ENCODE peak calls at places on chromosome 9, in six cellular contexts. W, Q, P, O, Y and E are unnamed samples.

GRCh38 chr9:114141553-114142548 is 13.5 kb upstream of the COL27A1 start:
- DNase-seq in W (peak), Q (no peak), P (peak), O (no peak), Y (no peak), E (peak)

GRCh38 chr9:36091028-36091953 is 45.2 kb upstream of the GLIPR2 start:
- DNase-seq in W (peak), Q (no peak), P (peak), O (no peak), Y (no peak), E (peak)

GRCh38 chr9:35907732-35908483 is 1.4 kb upstream of the SPAAR start:
- DNase-seq in W (peak), Q (peak), P (peak), O (no peak), Y (peak), E (peak)

GRCh38 chr9:35311891-35312639 is 150.3 kb downstream of the UNC13B start:
- DNase-seq in W (no peak), Q (no peak), P (no peak), O (peak), Y (no peak), E (no peak)

GRCh38 chr9:129467004-129467588 is 153.8 kb downstream of the C9orf50 start:
- DNase-seq in W (no peak), Q (no peak), P (no peak), O (no peak), Y (no peak), E (no peak)

GRCh38 chr9:2567922-2568321 is 53.7 kb upstream of the VLDLR start:
- DNase-seq in W (no peak), Q (no peak), P (no peak), O (no peak), Y (no peak), E (no peak)

GRCh38 chr9:104094534-104095020 is 468 bp downstream of the SMC2 start:
- DNase-seq in W (no peak), Q (no peak), P (peak), O (peak), Y (no peak), E (no peak)

GRCh38 chr9:32618261-32618660 is 17.2 kb downstream of the TAF1L start:
- DNase-seq in W (no peak), Q (no peak), P (no peak), O (no peak), Y (no peak), E (no peak)

GRCh38 chr9:35906923-35907699 is 1.1 kb downstream of the HRCT1 start:
- DNase-seq in W (peak), Q (peak), P (peak), O (no peak), Y (peak), E (peak)

GRCh38 chr9:4223434-4223833 is 76.4 kb downstream of the GLIS3 start:
- DNase-seq in W (no peak), Q (no peak), P (no peak), O (no peak), Y (no peak), E (no peak)

GRCh38 chr9:34555002-34555348 is 32.2 kb upstream of the ENHO start:
- DNase-seq in W (no peak), Q (peak), P (peak), O (no peak), Y (peak), E (no peak)

GRCh38 chr9:78620764-78621163 is 323.8 kb downstream of the PSAT1 start:
- DNase-seq in W (no peak), Q (no peak), P (peak), O (no peak), Y (no peak), E (peak)

GRCh38 chr9:35736201-35736633 is 3.8 kb downstream of the CREB3 start:
- DNase-seq in W (peak), Q (peak), P (peak), O (peak), Y (peak), E (peak)

GRCh38 chr9:121550569-121551512 is 51.2 kb upstream of the GGTA1 start:
- DNase-seq in W (peak), Q (peak), P (peak), O (peak), Y (peak), E (peak)

DNA sequence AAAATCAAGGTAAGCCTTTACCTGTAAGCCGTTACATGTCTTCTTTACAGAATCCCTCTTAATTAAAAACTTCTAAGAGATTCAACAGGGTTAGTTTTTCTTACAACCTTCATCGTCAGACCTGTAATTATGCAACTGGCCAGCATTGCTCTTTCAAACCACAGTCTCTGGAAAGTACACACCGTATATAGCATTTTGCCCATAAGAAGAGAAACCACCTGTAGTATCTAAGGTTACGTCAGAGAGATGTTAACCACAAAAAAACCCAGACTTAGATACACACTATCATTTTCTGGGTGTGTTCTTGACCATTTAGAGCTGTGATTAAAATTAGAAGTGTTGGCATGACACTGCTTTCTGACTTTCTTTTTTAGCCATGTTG is 140.0 kb downstream of the MUSK start:
- DNase-seq in W (no peak), Q (no peak), P (no peak), O (no peak), Y (no peak), E (no peak)
- H3K4me3 ChIP-seq in W (no peak), Q (no peak), P (no peak), O (no peak), Y (no peak), E (no peak)

GRCh38 chr9:92671323-92671722 is 1.4 kb upstream of the IPPK start:
- DNase-seq in W (peak), Q (peak), P (peak), O (peak), Y (peak), E (peak)
- H3K4me3 ChIP-seq in W (no peak), Q (peak), P (peak), O (peak), Y (peak), E (peak)

GRCh38 chr9:37730840-37731239 is 22.8 kb upstream of the TRMT10B start:
- DNase-seq in W (no peak), Q (no peak), P (no peak), O (no peak), Y (no peak), E (no peak)

GRCh38 chr9:37730256-37730655 is 23.3 kb upstream of the TRMT10B start:
- DNase-seq in W (no peak), Q (no peak), P (peak), O (no peak), Y (no peak), E (no peak)

GRCh38 chr9:37732086-37732744 is 21.4 kb upstream of the TRMT10B start:
- DNase-seq in W (no peak), Q (no peak), P (no peak), O (no peak), Y (peak), E (no peak)

GRCh38 chr9:37729499-37729898 is 24.1 kb upstream of the TRMT10B start:
- DNase-seq in W (no peak), Q (no peak), P (no peak), O (no peak), Y (no peak), E (no peak)

DNA sequence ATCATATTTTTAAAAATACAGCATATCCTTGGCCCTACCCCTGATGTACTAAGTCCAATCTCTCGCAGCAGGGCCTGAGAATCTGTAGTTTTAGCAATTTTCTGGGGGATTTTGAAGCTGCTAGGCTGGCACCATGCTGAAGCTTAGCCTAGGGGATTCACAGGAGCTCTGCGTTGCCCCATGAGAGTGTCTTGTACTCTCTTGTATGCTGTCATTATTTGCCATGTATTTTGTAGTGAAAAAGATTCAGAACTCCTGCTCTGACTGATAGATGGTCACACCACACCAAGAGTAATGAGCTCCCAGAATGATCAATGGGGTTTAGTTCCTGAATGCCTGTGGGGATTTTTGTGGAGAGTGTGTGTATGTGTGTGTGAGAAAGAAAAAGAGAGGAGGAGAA is 20.7 kb upstream of the TRMT10B start:
- DNase-seq in W (no peak), Q (no peak), P (no peak), O (no peak), Y (no peak), E (no peak)
- H3K4me3 ChIP-seq in W (no peak), Q (no peak), P (no peak), O (no peak), Y (no peak), E (no peak)

DNA sequence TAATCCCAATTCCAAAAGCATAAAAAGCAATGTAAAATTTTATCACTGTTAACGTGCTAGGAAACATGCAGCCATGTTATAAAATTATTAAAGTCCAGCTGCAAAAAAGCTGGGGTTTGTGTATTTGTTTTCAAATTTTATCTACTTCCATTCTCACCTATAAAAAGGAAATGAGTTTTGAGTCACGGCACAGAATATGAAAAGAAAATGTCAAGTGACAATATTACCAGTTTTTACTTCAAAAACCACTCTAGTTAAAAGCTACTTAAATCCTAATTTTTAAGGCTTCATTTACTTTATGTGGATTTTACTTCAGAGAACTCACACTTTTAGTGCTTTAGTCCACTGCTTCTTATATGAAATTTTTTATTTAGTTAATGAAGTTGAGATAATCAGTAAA is 72.7 kb upstream of the IFNE start:
- DNase-seq in W (no peak), Q (no peak), P (no peak), O (no peak), Y (no peak), E (no peak)
- H3K4me3 ChIP-seq in W (no peak), Q (no peak), P (no peak), O (no peak), Y (no peak), E (peak)

GRCh38 chr9:131298816-131299215 is 9.3 kb downstream of the PLPP7 start:
- DNase-seq in W (no peak), Q (no peak), P (no peak), O (no peak), Y (no peak), E (no peak)
- H3K4me3 ChIP-seq in W (no peak), Q (no peak), P (no peak), O (no peak), Y (no peak), E (no peak)

GRCh38 chr9:89404074-89404473 is 85.8 kb downstream of the SECISBP2 start:
- DNase-seq in W (no peak), Q (no peak), P (no peak), O (no peak), Y (no peak), E (no peak)
- H3K4me3 ChIP-seq in W (no peak), Q (no peak), P (no peak), O (no peak), Y (no peak), E (no peak)

GRCh38 chr9:95055337-95055850 is 262.1 kb downstream of the FANCC start:
- DNase-seq in W (peak), Q (peak), P (no peak), O (no peak), Y (no peak), E (no peak)
- H3K4me3 ChIP-seq in W (no peak), Q (no peak), P (no peak), O (no peak), Y (peak), E (no peak)

DNA sequence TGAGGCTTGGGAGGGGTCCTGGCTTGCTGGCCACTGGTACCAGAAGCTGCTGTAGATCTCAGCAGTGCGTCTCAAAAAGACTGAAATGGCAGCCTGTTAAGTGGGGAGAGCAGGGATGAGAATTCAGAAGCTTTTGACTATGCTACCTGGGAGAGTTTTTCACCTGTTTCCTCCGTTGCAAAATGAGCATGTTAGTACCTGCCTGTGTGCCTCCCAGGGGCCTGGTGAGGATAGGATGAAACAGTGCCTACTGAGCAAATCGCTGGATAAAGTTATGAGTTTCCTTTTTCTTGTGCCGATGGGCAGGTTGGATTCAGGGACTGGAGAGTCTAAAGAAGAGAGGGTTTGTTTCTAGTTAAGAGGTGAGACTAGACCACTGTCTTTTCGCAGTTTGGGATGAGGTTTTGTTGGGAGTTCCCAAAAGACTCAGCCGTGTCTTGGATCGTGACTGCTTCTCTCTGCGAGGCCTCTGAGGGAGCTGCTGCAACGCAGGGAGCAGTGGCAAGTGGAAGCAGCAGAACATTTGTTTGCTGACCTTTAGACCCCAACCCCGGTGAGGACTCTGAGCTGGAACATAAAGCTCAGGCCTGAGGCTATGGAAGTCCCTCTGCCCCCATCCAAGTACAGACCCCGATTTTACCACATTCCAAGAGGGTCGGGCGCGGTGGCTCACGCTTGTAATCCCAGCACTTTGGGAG is 1.4 kb downstream of the RALGPS1 start:
- DNase-seq in W (no peak), Q (peak), P (no peak), O (no peak), Y (no peak), E (no peak)
- H3K4me3 ChIP-seq in W (no peak), Q (peak), P (no peak), O (no peak), Y (no peak), E (no peak)

GRCh38 chr9:131276107-131276888 is at the start of gene FAM78A:
- DNase-seq in W (peak), Q (peak), P (peak), O (peak), Y (peak), E (no peak)

GRCh38 chr9:131273791-131274673 is 2.3 kb downstream of the FAM78A start:
- DNase-seq in W (no peak), Q (no peak), P (no peak), O (peak), Y (no peak), E (no peak)

GRCh38 chr9:131276891-131277672 is 772 bp upstream of the FAM78A start:
- DNase-seq in W (no peak), Q (no peak), P (no peak), O (peak), Y (no peak), E (no peak)

GRCh38 chr9:131274674-131275331 is 1.5 kb downstream of the FAM78A start:
- DNase-seq in W (no peak), Q (no peak), P (no peak), O (peak), Y (no peak), E (no peak)

DNA sequence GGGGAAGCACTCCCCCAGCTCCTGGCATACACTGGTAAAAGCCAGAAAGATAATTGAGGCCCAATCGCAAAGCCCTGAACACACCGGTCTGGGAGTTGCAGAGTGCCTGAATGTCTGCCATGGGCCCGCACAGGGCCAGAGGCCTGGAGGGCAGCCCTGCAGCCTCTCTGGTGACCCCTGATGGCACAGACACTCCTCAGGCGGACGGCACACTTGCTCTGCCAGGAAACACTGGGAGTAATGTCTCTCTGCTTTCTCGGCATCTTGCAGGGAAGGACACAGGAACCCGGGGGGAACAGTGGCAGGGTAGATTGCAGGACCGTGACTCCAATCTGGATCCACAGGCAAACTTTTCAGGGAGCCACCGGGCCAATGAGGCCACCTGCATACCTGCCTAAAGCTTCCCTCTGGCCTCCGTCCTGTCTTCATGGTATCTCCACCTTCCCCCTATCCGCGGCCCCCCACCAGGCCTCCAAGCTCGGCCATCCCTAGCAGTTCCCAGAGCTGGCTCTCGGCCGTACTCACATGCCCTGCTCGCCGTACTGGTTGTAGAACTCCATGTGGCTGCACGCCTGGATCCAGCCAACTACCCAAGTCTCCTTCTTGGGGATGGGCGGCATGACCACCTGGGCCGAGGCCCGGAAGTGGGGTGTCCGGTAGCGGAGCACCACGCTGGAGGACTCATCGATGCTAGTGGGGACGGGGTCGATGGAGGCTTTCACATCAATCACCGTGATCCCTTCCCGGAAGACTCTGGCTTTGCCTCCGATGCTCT is 791 bp downstream of the FAM78A start:
- DNase-seq in W (no peak), Q (peak), P (no peak), O (peak), Y (no peak), E (no peak)
- H3K4me3 ChIP-seq in W (no peak), Q (no peak), P (no peak), O (peak), Y (no peak), E (no peak)

GRCh38 chr9:86183225-86183808 is 76.1 kb downstream of the C9orf153 start:
- DNase-seq in W (no peak), Q (no peak), P (no peak), O (no peak), Y (no peak), E (no peak)

GRCh38 chr9:86187121-86187520 is 72.3 kb downstream of the C9orf153 start:
- DNase-seq in W (no peak), Q (peak), P (peak), O (no peak), Y (no peak), E (no peak)

GRCh38 chr9:86184125-86184524 is 75.3 kb downstream of the C9orf153 start:
- DNase-seq in W (no peak), Q (no peak), P (no peak), O (no peak), Y (no peak), E (no peak)

GRCh38 chr9:86185872-86186271 is 73.6 kb downstream of the C9orf153 start:
- DNase-seq in W (peak), Q (no peak), P (peak), O (no peak), Y (no peak), E (no peak)

DNA sequence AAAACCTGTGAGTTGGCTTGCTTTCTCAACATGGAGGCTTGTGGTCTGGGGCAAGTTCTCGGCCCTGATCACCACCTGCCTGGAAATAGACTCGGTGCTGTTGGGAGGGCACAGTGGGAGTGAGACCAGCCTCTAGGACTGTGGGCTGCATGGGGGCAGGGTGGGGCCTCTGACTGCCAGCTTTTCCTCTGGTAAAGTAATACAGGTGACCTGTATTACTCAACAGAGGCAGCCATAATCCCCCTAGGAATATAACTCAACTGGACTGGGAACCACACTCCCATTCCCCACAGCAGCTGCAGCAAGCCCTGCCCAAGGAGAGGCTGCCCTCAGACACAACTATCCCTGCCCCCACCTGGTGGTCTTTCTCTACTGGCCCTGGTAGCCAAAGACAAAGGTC is 72.8 kb downstream of the C9orf153 start:
- DNase-seq in W (no peak), Q (peak), P (no peak), O (no peak), Y (no peak), E (no peak)
- H3K4me3 ChIP-seq in W (no peak), Q (no peak), P (no peak), O (no peak), Y (no peak), E (no peak)